ENCODE peak calls at places on chromosome 18, in nine cellular contexts. T is mucosa of descending colon; Q is T-helper 1 cell; N is NCI-H526 treated with DMSO at 0.1 percent for 48 hours; A is EH; E is fibroblast of mammary gland; Z is stimulated activated CD4-positive, alpha-beta T cell treated with anti-CD3 and anti-CD28 coated beads, Interleukin-1b, Interleukin-23, amount 100 ng/mL, for 4 hours; F is iris pigment epithelial cell; X is activated effector memory CD4-positive, alpha-beta T cell treated with Interleukin-2 at 50 U/mL for 16 hours. L is an unnamed sample.

GRCh38 chr18:25974630-25975077 is 115.8 kb downstream of the SS18 start:
- DNase-seq in T (no peak), Q (no peak), N (no peak), A (no peak), E (no peak), Z (no peak), F (no peak), X (no peak), L (no peak)

GRCh38 chr18:49894827-49895226 is 81.5 kb upstream of the ACAA2 start:
- DNase-seq in T (no peak), Q (no peak), N (no peak), A (no peak), E (no peak), Z (no peak), F (no peak), X (no peak), L (no peak)

GRCh38 chr18:27378396-27379094 is 193.4 kb upstream of the CHST9 start:
- DNase-seq in T (no peak), Q (no peak), N (no peak), A (no peak), E (peak; percentile 61), Z (no peak), F (peak; percentile 88), X (no peak), L (no peak)

GRCh38 chr18:79166702-79167101 is 97.5 kb downstream of the ATP9B start:
- DNase-seq in T (no peak), Q (no peak), N (no peak), A (no peak), E (no peak), Z (no peak), F (no peak), X (no peak), L (no peak)

GRCh38 chr18:43797347-43797746 is 520.1 kb upstream of the SYT4 start:
- DNase-seq in T (no peak), Q (no peak), N (no peak), A (no peak), E (no peak), Z (no peak), F (no peak), X (no peak), L (no peak)

GRCh38 chr18:58512161-58512581 is 116.7 kb downstream of the ALPK2 start:
- DNase-seq in T (no peak), Q (no peak), N (peak; percentile 47), A (no peak), E (no peak), Z (no peak), F (no peak), X (no peak), L (no peak)

GRCh38 chr18:37396981-37397720 is 168.4 kb downstream of the CELF4 start:
- DNase-seq in T (no peak), Q (no peak), N (no peak), A (no peak), E (no peak), Z (no peak), F (no peak), X (no peak), L (no peak)

GRCh38 chr18:63590966-63591695 is 4.0 kb downstream of the SERPINB13 start:
- DNase-seq in T (no peak), Q (no peak), N (no peak), A (no peak), E (no peak), Z (no peak), F (no peak), X (no peak), L (no peak)

GRCh38 chr18:62784966-62785413 is 69.6 kb downstream of the PHLPP1 start:
- DNase-seq in T (no peak), Q (no peak), N (no peak), A (peak; percentile 83), E (peak; percentile 78), Z (no peak), F (peak; percentile 87), X (no peak), L (no peak)

GRCh38 chr18:52339891-52340371 is at the start of gene DCC:
- DNase-seq in T (no peak), Q (no peak), N (no peak), A (no peak), E (peak; percentile 46), Z (no peak), F (peak; percentile 9), X (no peak), L (no peak)

GRCh38 chr18:26442139-26442538 is 106.2 kb downstream of the KCTD1 start:
- DNase-seq in T (no peak), Q (no peak), N (no peak), A (peak; percentile 7), E (peak; percentile 51), Z (no peak), F (no peak), X (no peak), L (no peak)

GRCh38 chr18:8657873-8658521 is 47.4 kb upstream of the MTCL1 start:
- DNase-seq in T (no peak), Q (no peak), N (no peak), A (peak; percentile 47), E (no peak), Z (no peak), F (peak; percentile 54), X (no peak), L (no peak)

GRCh38 chr18:22433960-22434359 is 16.2 kb upstream of the CTAGE1 start:
- DNase-seq in T (no peak), Q (no peak), N (no peak), A (peak; percentile 64), E (peak; percentile 71), Z (no peak), F (peak; percentile 69), X (no peak), L (no peak)

GRCh38 chr18:35661483-35662146 is 80.1 kb downstream of the GALNT1 start:
- DNase-seq in T (no peak), Q (no peak), N (no peak), A (no peak), E (no peak), Z (no peak), F (no peak), X (no peak), L (no peak)

GRCh38 chr18:56286775-56287174 is 351.6 kb downstream of the TXNL1 start:
- DNase-seq in T (no peak), Q (no peak), N (no peak), A (peak; percentile 84), E (peak; percentile 86), Z (no peak), F (peak; percentile 9), X (no peak), L (no peak)

L was measured in activated naive CD8-positive, alpha-beta T cell treated with anti-CD3 and anti-CD28 coated beads, Interleukin-2, amount 10 ng/mL, durations not matched to agents 7 days and 5 days.